ENCODE peak calls at places on chromosomes 12 and 14, in six cellular contexts. F is mesenchymal stem cell, D is IMR-90, N is neuronal stem cell, Z is mesendoderm, L is H9. M is an unnamed sample.
A peak's percentile ranks its signal among the peaks of the same experiment; 100 is the strongest.

GRCh38 chr12:3520168-3520567 is 29.2 kb downstream of the PRMT8 start:
- DNase-seq in F (no peak), D (no peak), N (no peak), Z (no peak), L (peak; percentile 27), M (no peak)

GRCh38 chr12:109912790-109913189 is 12.7 kb downstream of the TCHP start:
- DNase-seq in F (no peak), D (no peak), N (no peak), Z (no peak), L (no peak), M (no peak)

GRCh38 chr12:124921200-124922008 is 7.0 kb upstream of the UBC start:
- DNase-seq in F (peak; percentile 72), D (peak; percentile 66), N (no peak), Z (peak; percentile 79), L (peak; percentile 85), M (peak; percentile 81)

GRCh38 chr14:97851438-97851995 is 1054.3 kb downstream of the VRK1 start:
- DNase-seq in F (no peak), D (no peak), N (no peak), Z (no peak), L (no peak), M (no peak)

GRCh38 chr12:76091245-76091757 is 6.8 kb upstream of the NAP1L1 start:
- DNase-seq in F (no peak), D (no peak), N (no peak), Z (no peak), L (no peak), M (no peak)

GRCh38 chr14:69559581-69560011 is 15.1 kb downstream of the CCDC177 start:
- DNase-seq in F (no peak), D (no peak), N (no peak), Z (no peak), L (no peak), M (no peak)

GRCh38 chr14:68546839-68547238 is 246.0 kb downstream of the ZFP36L1 start:
- DNase-seq in F (peak; percentile 84), D (peak; percentile 88), N (no peak), Z (no peak), L (no peak), M (peak; percentile 22)

GRCh38 chr12:51345681-51346080 is 798 bp downstream of the CELA1 start:
- DNase-seq in F (no peak), D (peak; percentile 16), N (no peak), Z (no peak), L (no peak), M (no peak)

GRCh38 chr14:102579696-102580551 is 12.5 kb upstream of the RCOR1 start:
- DNase-seq in F (peak; percentile 89), D (peak; percentile 76), N (no peak), Z (no peak), L (no peak), M (no peak)

DNA sequence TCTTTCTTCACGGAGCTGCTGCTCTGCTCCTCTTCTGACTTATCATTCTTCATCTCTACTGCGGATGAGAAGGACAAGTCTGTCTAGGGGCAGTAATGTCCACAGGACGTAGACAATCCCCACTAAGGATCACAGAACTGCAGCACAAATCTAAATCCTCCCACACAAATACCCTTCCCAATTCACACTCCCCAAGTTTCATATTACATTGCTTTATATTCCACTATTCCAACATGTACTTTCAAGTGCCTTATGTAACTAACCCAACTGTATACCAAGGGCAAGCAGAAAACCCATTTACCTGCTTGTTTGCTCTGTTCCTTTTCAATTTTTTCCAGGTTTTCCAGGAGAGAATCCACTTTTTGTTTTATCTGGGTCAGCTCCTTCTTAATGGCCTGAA is 55.6 kb upstream of the OR5AU1 start:
- DNase-seq in F (no peak), D (no peak), N (no peak), Z (no peak), L (no peak), M (no peak)
- H2BK15ac ChIP-seq in F (no peak overlapping the region), D (no peak overlapping the region), N (no peak overlapping the region), Z (no peak overlapping the region), L (no peak overlapping the region), M (no peak overlapping the region)

GRCh38 chr12:32907898-32908476 is 11.4 kb upstream of the PKP2 start:
- DNase-seq in F (no peak), D (no peak), N (no peak), Z (no peak), L (no peak), M (no peak)
- H2BK15ac ChIP-seq in F (no peak overlapping the region), D (no peak overlapping the region), N (no peak overlapping the region), Z (no peak overlapping the region), L (no peak overlapping the region), M (no peak overlapping the region)

DNA sequence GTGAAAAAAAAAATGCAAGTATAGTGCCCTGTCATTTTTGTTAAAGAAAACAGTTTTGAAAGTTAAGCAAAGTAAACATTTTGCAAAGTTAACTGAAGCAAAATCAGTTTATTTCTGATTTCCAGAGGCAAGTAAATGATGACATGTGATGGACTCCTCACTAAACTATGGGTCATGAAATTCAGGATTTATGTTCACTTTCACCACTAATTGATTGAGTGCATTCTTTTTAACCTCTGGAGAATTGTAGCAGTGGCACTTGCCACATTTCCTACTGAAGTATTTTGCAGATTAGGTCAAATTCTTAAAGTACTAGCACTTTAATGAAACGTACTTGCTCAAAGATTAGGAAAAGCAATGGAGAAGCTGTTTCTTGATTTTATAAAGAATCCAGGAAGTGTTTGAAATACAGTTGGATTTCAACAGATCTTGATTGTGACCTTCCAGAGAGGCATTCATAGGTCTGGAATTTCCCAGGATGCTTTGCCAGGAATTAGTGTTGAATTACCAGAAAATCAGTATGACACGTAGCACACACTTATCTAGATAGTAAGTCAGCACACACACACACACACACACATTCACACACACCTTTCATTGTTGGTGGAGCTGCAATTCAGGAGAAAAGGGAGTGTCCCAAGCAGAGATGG is 162.6 kb downstream of the MYRFL start:
- DNase-seq in F (peak; percentile 90), D (peak; percentile 94), N (no peak), Z (peak; percentile 73), L (no peak), M (no peak)
- H2BK15ac ChIP-seq in F (no peak overlapping the region), D (peak overlapping the region; percentile 90), N (no peak overlapping the region), Z (no peak overlapping the region), L (no peak overlapping the region), M (no peak overlapping the region)

GRCh38 chr14:39972704-39973103 is 540.5 kb upstream of the FBXO33 start:
- DNase-seq in F (no peak), D (no peak), N (no peak), Z (no peak), L (no peak), M (no peak)

DNA sequence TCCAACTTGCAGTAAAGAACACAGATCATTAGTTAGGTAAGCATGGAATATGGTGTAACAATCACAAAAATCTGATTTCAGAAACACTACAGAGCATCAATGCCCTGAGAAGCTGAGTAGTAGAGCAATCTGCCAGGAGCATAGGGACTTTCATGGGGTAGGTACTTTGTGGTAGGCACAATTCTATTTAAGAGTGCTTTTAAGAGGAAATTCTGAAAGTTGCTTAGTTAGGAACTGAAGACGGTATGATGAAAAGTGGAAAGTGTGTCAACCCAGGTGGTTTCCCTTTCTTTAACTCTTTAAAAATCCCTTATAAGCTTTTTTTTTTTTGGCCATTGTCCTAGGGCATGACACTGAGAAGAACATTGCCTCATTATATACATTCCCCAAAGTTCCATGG is 535.7 kb upstream of the FBXO33 start:
- DNase-seq in F (no peak), D (no peak), N (no peak), Z (no peak), L (no peak), M (no peak)
- H2BK15ac ChIP-seq in F (no peak overlapping the region), D (no peak overlapping the region), N (no peak overlapping the region), Z (no peak overlapping the region), L (no peak overlapping the region), M (no peak overlapping the region)

GRCh38 chr12:25710149-25710548 is 157.1 kb upstream of the LMNTD1 start:
- DNase-seq in F (no peak), D (no peak), N (no peak), Z (no peak), L (no peak), M (no peak)
- H2BK15ac ChIP-seq in F (no peak overlapping the region), D (no peak overlapping the region), N (no peak overlapping the region), Z (no peak overlapping the region), L (no peak overlapping the region), M (no peak overlapping the region)

DNA sequence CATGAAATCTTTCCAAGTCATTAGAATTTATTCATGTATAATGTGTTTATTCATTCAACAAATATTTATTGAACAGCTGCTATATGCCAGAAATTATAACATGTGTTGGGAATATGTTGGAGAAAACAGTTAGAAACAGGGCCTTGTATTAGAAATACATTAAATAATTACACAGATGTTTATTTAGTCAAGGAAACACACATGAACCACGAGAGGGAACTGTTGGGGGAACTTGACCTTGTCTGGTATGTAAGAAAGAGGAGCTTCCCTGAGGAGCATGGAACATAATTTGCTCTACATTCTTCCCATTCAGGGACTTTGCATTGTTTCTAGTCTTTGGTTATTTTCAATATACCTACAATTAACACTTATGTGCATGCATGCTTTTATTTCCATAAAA is 191.7 kb upstream of the FRMD6 start:
- DNase-seq in F (no peak), D (peak; percentile 70), N (no peak), Z (no peak), L (no peak), M (no peak)
- H2BK15ac ChIP-seq in F (no peak overlapping the region), D (no peak overlapping the region), N (no peak overlapping the region), Z (no peak overlapping the region), L (no peak overlapping the region), M (no peak overlapping the region)

GRCh38 chr14:93655078-93655750 is 133.1 kb downstream of the PRIMA1 start:
- DNase-seq in F (peak; percentile 1), D (peak; percentile 35), N (peak; percentile 74), Z (peak; percentile 82), L (peak; percentile 32), M (no peak)
- H2BK15ac ChIP-seq in F (no peak overlapping the region), D (no peak overlapping the region), N (no peak overlapping the region), Z (no peak overlapping the region), L (no peak overlapping the region), M (no peak overlapping the region)

GRCh38 chr14:43306053-43306452 is 1201.0 kb downstream of the FSCB start:
- DNase-seq in F (no peak), D (no peak), N (no peak), Z (no peak), L (no peak), M (no peak)

GRCh38 chr14:43313719-43314118 is 1193.4 kb downstream of the FSCB start:
- DNase-seq in F (no peak), D (no peak), N (no peak), Z (no peak), L (no peak), M (no peak)

DNA sequence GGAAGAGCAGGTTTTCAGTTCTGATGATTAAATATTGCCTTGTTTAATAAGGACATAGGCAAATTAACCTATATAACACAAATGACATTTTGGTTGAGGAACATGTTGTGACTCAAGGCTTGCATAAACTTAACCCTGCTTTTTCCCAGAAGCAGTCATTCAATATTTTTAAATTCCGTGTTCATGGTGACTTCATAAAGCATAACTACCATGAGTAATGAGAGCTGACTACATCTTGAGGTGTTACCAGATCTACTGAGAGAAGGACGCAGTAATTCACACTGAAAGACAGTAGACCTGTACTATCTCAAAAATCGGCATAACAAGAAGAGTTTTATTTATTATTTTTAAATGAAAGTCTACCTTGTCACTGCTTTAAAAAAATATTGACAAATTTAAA is 1198.7 kb downstream of the FSCB start:
- DNase-seq in F (no peak), D (no peak), N (no peak), Z (no peak), L (no peak), M (no peak)
- H2BK15ac ChIP-seq in F (no peak overlapping the region), D (no peak overlapping the region), N (no peak overlapping the region), Z (no peak overlapping the region), L (no peak overlapping the region), M (no peak overlapping the region)

DNA sequence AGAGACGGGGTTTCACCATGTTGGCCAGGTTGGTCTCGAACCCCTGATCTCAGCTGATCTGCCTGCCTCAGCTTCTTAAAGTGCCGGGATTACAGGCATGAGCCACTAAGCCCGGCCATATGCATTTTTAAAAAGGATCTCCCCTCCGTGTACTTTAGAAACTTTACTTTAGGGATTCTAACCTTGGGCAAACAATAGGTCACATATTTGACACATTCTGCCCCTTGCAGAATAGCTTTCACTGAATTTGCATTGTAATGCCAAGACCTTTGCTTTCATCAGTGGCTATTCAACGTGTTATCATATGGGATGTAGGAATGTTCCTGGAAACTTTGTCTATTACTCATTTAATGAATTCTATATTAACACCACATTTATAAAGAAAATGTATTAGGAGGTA is 11.4 kb upstream of the ANKS1B start:
- DNase-seq in F (no peak), D (no peak), N (no peak), Z (peak; percentile 26), L (no peak), M (no peak)
- H2BK15ac ChIP-seq in F (no peak overlapping the region), D (no peak overlapping the region), N (no peak overlapping the region), Z (no peak overlapping the region), L (no peak overlapping the region), M (no peak overlapping the region)